ENCODE peak calls at places on chromosome 16, in four cellular contexts. J, P, W and V are unnamed samples. For H3K4me1, the result is how much of the 10 kb centered on the place peaks cover.

GRCh38 chr16:88505405-88506082 is 52.5 kb downstream of the ZFPM1 start:
- DNase-seq in J (peak), P (peak), W (no peak), V (peak)

GRCh38 chr16:88484505-88485365 is 31.7 kb downstream of the ZFPM1 start:
- DNase-seq in P (no peak), W (no peak), J (no peak), V (no peak)

GRCh38 chr16:50603206-50604064 is 55.2 kb downstream of the NKD1 start:
- DNase-seq in W (peak), J (no peak), P (no peak), V (no peak)

GRCh38 chr16:12425134-12425941 is 378.3 kb downstream of the CPPED1 start:
- DNase-seq in J (no peak), P (no peak), W (no peak), V (no peak)

GRCh38 chr16:83933885-83934683 is 19.0 kb upstream of the OSGIN1 start:
- DNase-seq in J (no peak), W (no peak), P (no peak), V (no peak)

GRCh38 chr16:85567101-85567866 is 45.8 kb upstream of the GSE1 start:
- DNase-seq in W (no peak), J (no peak), P (no peak), V (no peak)

GRCh38 chr16:12771341-12771798 is 32.3 kb downstream of the CPPED1 start:
- DNase-seq in J (no peak), W (no peak), P (no peak), V (no peak)

GRCh38 chr16:23348579-23349469 is 46.7 kb downstream of the SCNN1B start:
- DNase-seq in J (no peak), W (peak), P (no peak), V (no peak)

GRCh38 chr16:53773881-53774280 is 69.9 kb downstream of the FTO start:
- DNase-seq in J (no peak), P (no peak), W (no peak), V (no peak)

GRCh38 chr16:76656951-76657498 is 379.8 kb downstream of the CNTNAP4 start:
- DNase-seq in P (no peak), W (no peak), J (no peak), V (no peak)

GRCh38 chr16:84308120-84308519 is 13.4 kb downstream of the WFDC1 start:
- DNase-seq in J (no peak), P (no peak), W (peak), V (no peak)

GRCh38 chr16:49712106-49712505 is 143.8 kb downstream of the ZNF423 start:
- DNase-seq in P (no peak), J (no peak), W (no peak), V (no peak)

GRCh38 chr16:3304370-3304769 is 860 bp downstream of the TIGD7 start:
- DNase-seq in J (no peak), P (no peak), W (no peak), V (no peak)

GRCh38 chr16:12964466-12964865 is 63.1 kb downstream of the SHISA9 start:
- DNase-seq in W (no peak), P (no peak), J (no peak), V (no peak)

GRCh38 chr16:20255002-20255401 is 72.3 kb downstream of the GP2 start:
- DNase-seq in J (no peak), W (no peak), P (no peak), V (no peak)

GRCh38 chr16:72635694-72636093 is 412.2 kb downstream of the ZFHX3 start:
- DNase-seq in W (no peak), P (no peak), J (no peak), V (no peak)

GRCh38 chr16:80778707-80779106 is 25.7 kb downstream of the CDYL2 start:
- DNase-seq in P (no peak), J (no peak), W (no peak), V (no peak)

GRCh38 chr16:20906225-20906870 is 5.8 kb downstream of the LYRM1 start:
- DNase-seq in P (no peak), J (no peak), W (no peak), V (no peak)

GRCh38 chr16:68289621-68290329 is 21.0 kb downstream of the SLC7A6OS start:
- DNase-seq in J (no peak), W (no peak), P (peak), V (no peak)

GRCh38 chr16:86025706-86026105 is 126.7 kb downstream of the IRF8 start:
- DNase-seq in P (no peak), J (no peak), W (peak), V (no peak)

GRCh38 chr16:14493791-14494190 is 136.3 kb downstream of the PARN start:
- DNase-seq in P (no peak), W (no peak), J (no peak), V (no peak)

DNA sequence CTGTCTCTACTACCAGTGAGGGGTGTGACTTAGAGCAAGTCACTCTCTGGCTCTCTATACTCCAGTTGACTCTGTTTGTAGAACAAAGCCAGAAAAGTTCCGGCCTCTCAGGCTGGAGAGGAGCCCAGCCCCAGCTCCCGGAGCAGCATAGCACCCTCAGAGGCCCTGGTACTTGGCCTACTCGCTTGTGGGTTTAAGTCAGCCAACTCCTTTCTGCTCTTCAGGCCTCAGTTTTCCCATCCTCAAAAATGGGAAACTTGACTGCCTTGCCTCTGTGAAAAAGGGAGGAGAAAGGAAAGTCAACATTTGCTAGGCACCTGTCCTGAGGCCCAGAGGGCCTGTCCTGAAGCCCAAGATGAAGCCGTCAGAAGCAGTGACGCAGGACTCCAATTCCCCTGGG is 1.1 kb downstream of the CHST6 start:
- DNase-seq in J (no peak), W (no peak), P (no peak), V (no peak)
- H3K4me3 ChIP-seq in J (no peak), W (peak), P (no peak), V (no peak)

GRCh38 chr16:70680495-70681381 is 5.1 kb downstream of the MTSS2 start:
- DNase-seq in W (no peak), P (no peak), J (no peak), V (no peak)

GRCh38 chr16:70678121-70678897 is 7.5 kb downstream of the MTSS2 start:
- DNase-seq in W (no peak), J (no peak), P (no peak), V (no peak)

GRCh38 chr16:70681382-70682238 is 4.2 kb downstream of the MTSS2 start:
- DNase-seq in P (no peak), W (no peak), J (no peak), V (no peak)

GRCh38 chr16:70678898-70679652 is 6.8 kb downstream of the MTSS2 start:
- DNase-seq in W (no peak), J (no peak), P (no peak), V (no peak)

DNA sequence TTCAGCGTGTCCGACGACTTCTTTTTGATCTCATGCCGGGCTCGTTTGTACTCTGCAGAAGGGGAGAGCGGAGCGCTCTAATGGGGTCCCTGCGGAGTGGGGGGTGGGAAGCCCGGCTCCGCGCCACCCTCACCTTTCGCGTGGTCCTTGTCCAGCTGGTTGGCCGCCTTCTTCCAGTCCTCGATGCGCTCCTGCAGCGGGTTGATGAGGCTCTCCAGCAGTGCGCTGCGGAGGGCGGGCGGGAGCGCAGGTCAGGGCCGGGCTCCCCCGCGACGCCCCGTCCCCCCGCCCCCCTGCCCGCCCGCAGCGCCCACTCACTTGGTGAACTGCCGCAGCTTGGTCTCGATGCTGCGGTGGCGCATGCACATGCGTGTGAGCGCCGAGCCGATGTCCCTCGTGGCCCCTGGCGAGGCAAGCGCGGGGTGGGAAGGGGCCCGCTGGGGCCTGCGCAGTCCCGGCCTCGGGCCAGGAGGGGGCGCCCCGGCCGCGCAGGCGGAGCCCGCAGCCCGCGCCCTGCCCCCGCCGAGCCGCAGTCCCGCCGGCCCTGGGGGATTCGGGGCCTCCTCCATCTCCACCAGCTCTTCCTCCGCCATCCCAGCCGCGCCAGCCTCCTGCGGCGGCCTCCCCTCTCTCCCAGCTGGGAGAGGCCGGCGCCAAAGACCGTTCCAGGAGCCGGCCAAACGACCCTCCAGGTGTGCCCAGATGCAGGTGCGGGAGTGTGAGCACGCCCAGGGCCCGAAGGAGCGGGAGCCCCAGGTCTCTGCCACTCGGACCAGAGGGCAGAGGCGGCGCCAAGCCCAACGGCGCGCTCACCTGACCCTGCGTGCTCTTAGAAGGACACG is 6.0 kb downstream of the MTSS2 start:
- DNase-seq in J (no peak), W (no peak), P (no peak), V (peak)
- H3K27ac ChIP-seq in J (no peak), W (peak), P (no peak), V (no peak)

GRCh38 chr16:9112844-9113186 is 21.4 kb downstream of the HAPSTR1 start:
- DNase-seq in J (no peak), P (no peak), W (no peak), V (no peak)

GRCh38 chr16:9115277-9115676 is 23.8 kb downstream of the HAPSTR1 start:
- DNase-seq in W (no peak), J (no peak), P (no peak), V (no peak)

GRCh38 chr16:9113707-9114106 is 22.3 kb downstream of the HAPSTR1 start:
- DNase-seq in P (no peak), W (no peak), J (no peak), V (no peak)

GRCh38 chr16:9114842-9115241 is 23.4 kb downstream of the HAPSTR1 start:
- DNase-seq in W (no peak), P (no peak), J (no peak), V (no peak)

GRCh38 chr16:9114112-9114511 is 22.7 kb downstream of the HAPSTR1 start:
- DNase-seq in P (no peak), J (no peak), W (no peak), V (no peak)
- H3K4me1 ChIP-seq in P (half or more), J (under half), W (half or more), V (half or more)

GRCh38 chr16:1989826-1990335 is at the start of gene SYNGR3:
- DNase-seq in W (no peak), J (no peak), P (no peak), V (no peak)
- H3K4me3 ChIP-seq in W (no peak), J (peak), P (peak), V (peak)

GRCh38 chr16:15861996-15862395 is 5.2 kb upstream of the MYH11 start:
- DNase-seq in W (no peak), J (no peak), P (no peak), V (no peak)

GRCh38 chr16:15865742-15866141 is 8.9 kb upstream of the MYH11 start:
- DNase-seq in W (no peak), P (no peak), J (no peak), V (no peak)

GRCh38 chr16:15864939-15865338 is 8.1 kb upstream of the MYH11 start:
- DNase-seq in J (no peak), W (no peak), P (no peak), V (no peak)

GRCh38 chr16:15866451-15866850 is 9.6 kb upstream of the MYH11 start:
- DNase-seq in W (no peak), J (no peak), P (no peak), V (no peak)
- H3K27ac ChIP-seq in W (peak), J (no peak), P (no peak), V (no peak)

GRCh38 chr16:67173323-67173722 is 3.0 kb downstream of the NOL3 start:
- DNase-seq in J (no peak), P (no peak), W (no peak), V (no peak)

GRCh38 chr16:67170168-67170947 is at the start of gene NOL3:
- DNase-seq in P (no peak), W (peak), J (no peak), V (no peak)

GRCh38 chr16:67169011-67169451 is 1.3 kb upstream of the NOL3 start:
- DNase-seq in W (no peak), P (no peak), J (no peak), V (no peak)

GRCh38 chr16:67169642-67170167 is 633 bp upstream of the NOL3 start:
- DNase-seq in W (no peak), P (no peak), J (no peak), V (no peak)

DNA sequence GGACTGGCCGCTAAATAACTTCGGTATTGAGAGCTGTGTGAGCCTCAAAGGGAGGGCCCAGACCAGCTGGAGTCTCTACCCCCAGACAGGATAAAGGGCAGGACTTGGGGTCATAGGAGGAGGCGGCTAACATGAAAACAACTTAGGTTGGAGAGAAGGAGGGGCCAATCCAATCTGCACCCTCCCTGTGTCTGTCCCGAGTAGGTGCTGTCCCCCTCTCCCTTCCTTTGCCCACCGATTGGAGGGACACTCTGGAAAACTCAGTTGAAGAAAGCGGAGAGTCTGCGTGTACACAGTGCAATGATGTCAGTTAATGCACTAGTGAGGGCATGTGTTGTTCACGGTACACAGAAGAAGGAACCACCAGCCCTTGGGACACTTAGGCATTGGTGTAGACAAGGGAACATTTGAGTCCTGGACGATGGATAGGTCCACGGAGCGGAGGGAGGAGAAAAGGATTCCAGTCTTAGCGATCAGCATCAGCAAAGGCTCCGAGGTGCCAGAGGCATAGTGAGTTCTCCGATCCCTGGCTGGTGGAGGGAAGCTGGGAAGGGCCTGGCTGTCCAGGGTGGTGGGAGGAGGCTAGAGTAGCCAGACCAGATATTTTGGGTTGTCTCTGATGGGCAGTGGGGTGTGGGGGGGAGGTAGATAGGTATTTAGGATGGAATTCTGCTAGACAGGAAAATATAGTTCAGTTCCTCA is 761 bp downstream of the NOL3 start:
- DNase-seq in J (no peak), W (no peak), P (no peak), V (no peak)
- H3K4me1 ChIP-seq in J (under half), W (half or more), P (under half), V (under half)

GRCh38 chr16:30628628-30629342 is 18.6 kb upstream of the ZNF689 start:
- DNase-seq in P (peak), J (peak), W (peak), V (peak)

GRCh38 chr16:30636599-30636998 is 14.2 kb upstream of the PRR14 start:
- DNase-seq in W (no peak), J (no peak), P (no peak), V (no peak)

GRCh38 chr16:30637952-30638351 is 12.8 kb upstream of the PRR14 start:
- DNase-seq in J (no peak), W (no peak), P (peak), V (no peak)

DNA sequence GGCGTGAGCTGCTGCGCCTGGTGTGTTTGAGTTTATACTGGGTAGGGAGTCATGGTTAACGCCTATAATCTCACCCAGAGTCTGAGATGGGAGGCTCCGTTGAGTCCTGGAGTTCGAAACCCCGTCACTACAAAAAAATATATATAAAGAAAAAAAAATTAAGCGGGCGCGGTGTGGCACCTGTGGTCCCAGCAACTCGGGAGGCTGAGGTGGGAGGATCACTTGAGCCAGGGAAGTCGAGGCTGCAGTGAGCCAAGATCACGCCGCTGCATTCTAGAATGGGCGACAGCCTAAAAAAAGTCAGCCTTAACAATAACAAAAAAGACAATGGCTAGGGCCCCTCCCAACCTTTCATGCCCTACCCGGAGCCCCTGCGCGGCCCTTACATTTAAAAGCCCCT is 17.2 kb upstream of the PRR14 start:
- DNase-seq in W (no peak), P (no peak), J (no peak), V (no peak)
- H3K4me3 ChIP-seq in W (peak), P (peak), J (peak), V (peak)

GRCh38 chr16:56267888-56268287 is 76.6 kb downstream of the GNAO1 start:
- DNase-seq in W (no peak), P (no peak), J (no peak), V (no peak)

GRCh38 chr16:56270828-56271227 is 79.5 kb downstream of the GNAO1 start:
- DNase-seq in P (no peak), J (no peak), W (peak), V (no peak)

GRCh38 chr16:56269824-56270684 is 78.8 kb downstream of the GNAO1 start:
- DNase-seq in J (no peak), W (peak), P (no peak), V (no peak)

GRCh38 chr16:56268799-56269198 is 77.5 kb downstream of the GNAO1 start:
- DNase-seq in P (no peak), W (peak), J (no peak), V (no peak)

DNA sequence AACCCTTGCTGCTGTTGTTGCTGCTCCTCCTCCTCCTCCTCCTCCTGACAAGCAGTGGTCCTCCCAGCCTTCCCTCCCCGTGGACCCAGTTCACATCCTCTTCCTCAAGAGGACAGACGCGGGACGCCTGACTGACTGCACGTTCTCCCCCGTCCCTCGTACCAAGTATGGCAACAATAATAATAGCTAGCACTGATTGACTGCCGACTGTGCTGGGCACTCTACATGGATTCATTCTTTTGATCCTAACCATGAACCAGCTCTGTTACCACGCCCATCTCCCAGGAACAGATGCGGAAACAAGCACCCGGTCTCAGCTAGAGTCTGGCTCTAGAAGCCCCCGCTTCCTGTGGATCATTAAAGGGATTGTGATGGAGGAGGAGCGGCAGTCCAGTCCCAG is 78.0 kb downstream of the GNAO1 start:
- DNase-seq in P (no peak), W (peak), J (no peak), V (no peak)
- H3K27ac ChIP-seq in P (no peak), W (peak), J (no peak), V (no peak)

DNA sequence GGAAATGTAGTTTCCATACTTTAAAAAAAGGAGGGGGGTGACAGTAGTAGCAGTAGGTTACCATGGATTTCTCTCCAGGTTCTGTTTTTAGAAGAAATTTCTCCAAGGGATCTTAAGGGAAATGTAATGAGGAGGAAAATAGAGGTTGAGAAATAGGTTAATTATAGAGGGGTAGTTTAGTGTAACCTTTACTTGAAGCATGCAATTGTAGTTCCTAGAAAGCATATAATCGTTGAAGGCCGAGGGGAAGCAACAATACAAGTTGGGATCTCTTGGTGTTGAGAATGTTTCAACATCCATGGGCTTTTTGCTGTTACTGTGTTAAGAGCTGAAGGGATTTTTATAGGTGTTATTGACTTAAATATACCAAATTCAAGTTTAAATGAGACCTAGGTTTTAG is 25.1 kb downstream of the TNRC6A start:
- DNase-seq in J (no peak), P (no peak), W (no peak), V (no peak)
- H3K4me1 ChIP-seq in J (under half), P (under half), W (half or more), V (under half)

GRCh38 chr16:69930117-69930776 is 20.9 kb upstream of the CLEC18A start:
- DNase-seq in J (peak), P (peak), W (no peak), V (peak)
- H3K4me3 ChIP-seq in J (no peak), P (no peak), W (no peak), V (no peak)